ENCODE peak calls at places on chromosomes 13 and 19, in nine cellular contexts. C is AG04450, A is choroid plexus epithelial cell, D is dorsolateral prefrontal cortex, H is tibial artery, M is thoracic aorta, J is cardiac muscle cell, Z is GM23338, U is left ventricle myocardium inferior. X is an unnamed sample.

GRCh38 chr13:44078806-44079378 is 199.2 kb downstream of the LACC1 start:
- DNase-seq in M (no peak), Z (peak), C (no peak), J (no peak), D (no peak), H (no peak), U (no peak), A (no peak), X (no peak)

GRCh38 chr19:41711376-41712261 is 3.2 kb downstream of the CEACAM5 start:
- DNase-seq in J (no peak), U (no peak), D (no peak), H (no peak), M (no peak), A (no peak), C (no peak), Z (no peak), X (no peak)

GRCh38 chr19:49327878-49328544 is 3.0 kb upstream of the SLC6A16 start:
- DNase-seq in C (no peak), J (peak), H (no peak), A (peak), Z (peak), M (no peak), U (no peak), D (no peak), X (peak)

GRCh38 chr13:66962953-66963352 is 267.2 kb downstream of the PCDH9 start:
- DNase-seq in U (no peak), J (no peak), C (no peak), D (no peak), M (no peak), A (no peak), Z (no peak), H (no peak), X (no peak)

GRCh38 chr19:48975947-48976847 is 11.1 kb downstream of the FTL start:
- DNase-seq in U (no peak), M (no peak), C (no peak), D (no peak), J (no peak), Z (peak), H (no peak), A (peak), X (peak)

GRCh38 chr19:9791552-9792181 is 23.1 kb upstream of the ZNF846 start:
- DNase-seq in U (peak), Z (peak), H (peak), C (peak), J (peak), M (peak), A (peak), D (peak), X (peak)

GRCh38 chr13:49214917-49215376 is 5.2 kb upstream of the MLNR start:
- DNase-seq in J (peak), D (no peak), A (peak), M (no peak), H (peak), C (no peak), U (no peak), Z (peak), X (no peak)

GRCh38 chr13:44116562-44117315 is 237.0 kb downstream of the LACC1 start:
- DNase-seq in A (peak), Z (peak), C (no peak), D (no peak), H (no peak), J (peak), U (peak), M (no peak), X (no peak)

GRCh38 chr19:6480843-6481415 is 658 bp downstream of the DENND1C start:
- DNase-seq in D (no peak), H (no peak), Z (no peak), U (no peak), M (no peak), J (no peak), C (no peak), A (no peak), X (no peak)

GRCh38 chr13:31697290-31697689 is 42.0 kb upstream of the RXFP2 start:
- DNase-seq in D (no peak), A (peak), H (no peak), Z (no peak), C (no peak), J (no peak), U (no peak), M (no peak), X (peak)

GRCh38 chr19:44635581-44636438 is 7.9 kb upstream of the PVR start:
- DNase-seq in U (no peak), D (no peak), Z (no peak), J (no peak), H (no peak), A (peak), C (no peak), M (no peak), X (peak)

GRCh38 chr13:28545583-28546333 is 50.8 kb upstream of the FLT1 start:
- DNase-seq in H (no peak), A (no peak), M (no peak), C (no peak), Z (no peak), J (no peak), D (no peak), U (no peak), X (no peak)

GRCh38 chr13:53408847-53409568 is 380.4 kb downstream of the OLFM4 start:
- DNase-seq in M (no peak), Z (no peak), J (no peak), D (no peak), C (no peak), U (no peak), H (no peak), A (no peak), X (no peak)

GRCh38 chr19:3423183-3423829 is 56.9 kb downstream of the NFIC start:
- DNase-seq in A (peak), H (no peak), Z (no peak), D (no peak), U (peak), J (peak), M (no peak), C (no peak), X (peak)

GRCh38 chr13:98481511-98481951 is 95.4 kb downstream of the STK24 start:
- DNase-seq in C (no peak), Z (no peak), H (no peak), U (no peak), J (no peak), M (no peak), D (no peak), A (no peak), X (no peak)

GRCh38 chr19:703329-703650 is 5.4 kb upstream of the PALM start:
- DNase-seq in Z (no peak), C (no peak), D (no peak), A (no peak), U (no peak), J (no peak), H (no peak), M (no peak), X (no peak)

GRCh38 chr19:44356383-44357111 is at the start of gene ZNF112:
- DNase-seq in D (peak), A (peak), U (peak), H (peak), M (peak), J (peak), C (peak), Z (peak), X (peak)

GRCh38 chr19:42461700-42462324 is 19.1 kb upstream of the CXCL17 start:
- DNase-seq in U (no peak), J (no peak), C (no peak), H (no peak), A (no peak), M (no peak), D (peak), Z (no peak), X (no peak)

GRCh38 chr19:46746281-46746965 is at the start of gene STRN4:
- DNase-seq in Z (peak), D (no peak), C (no peak), J (peak), H (no peak), U (peak), A (no peak), M (no peak), X (no peak)

GRCh38 chr19:22595918-22596341 is 38.2 kb upstream of the ZNF492 start:
- DNase-seq in H (peak), A (no peak), C (no peak), D (no peak), Z (no peak), U (peak), M (no peak), J (no peak), X (no peak)

GRCh38 chr13:99446242-99446641 is 55.0 kb upstream of the TM9SF2 start:
- DNase-seq in U (no peak), A (no peak), H (no peak), D (no peak), C (no peak), M (no peak), Z (peak), J (no peak), X (no peak)

GRCh38 chr19:43784251-43784980 is 3.6 kb upstream of the KCNN4 start:
- DNase-seq in D (no peak), Z (no peak), J (peak), C (peak), A (peak), M (no peak), U (no peak), H (no peak), X (peak)

GRCh38 chr13:75636339-75637095 is 387 bp downstream of the LMO7 start:
- DNase-seq in H (no peak), A (peak), Z (peak), J (peak), M (no peak), C (no peak), U (peak), D (no peak), X (no peak)

GRCh38 chr19:34241513-34242337 is 12.6 kb upstream of the GARRE1 start:
- DNase-seq in J (no peak), C (no peak), M (no peak), Z (peak), H (no peak), D (no peak), U (no peak), A (peak), X (no peak)

GRCh38 chr13:114078501-114079451 is 53.6 kb downstream of the RASA3 start:
- DNase-seq in Z (no peak), C (no peak), D (peak), U (peak), H (peak), A (peak), M (no peak), J (peak), X (peak)

GRCh38 chr19:18176367-18177310 is 3.0 kb downstream of the IFI30 start:
- DNase-seq in D (no peak), M (no peak), J (no peak), C (no peak), Z (no peak), A (no peak), H (no peak), U (no peak), X (no peak)

GRCh38 chr13:38777347-38778107 is 90.7 kb downstream of the FREM2 start:
- DNase-seq in H (no peak), C (no peak), J (no peak), M (no peak), U (no peak), A (no peak), D (no peak), Z (no peak), X (no peak)

GRCh38 chr13:112972867-112973576 is 4.0 kb downstream of the MCF2L start:
- DNase-seq in M (no peak), Z (no peak), U (peak), J (no peak), C (no peak), H (no peak), A (no peak), D (no peak), X (no peak)

GRCh38 chr19:48394331-48395169 is 1.1 kb downstream of the GRIN2D start:
- DNase-seq in U (no peak), A (no peak), J (no peak), M (no peak), H (no peak), D (no peak), C (no peak), Z (peak), X (no peak)

GRCh38 chr13:110366733-110367132 is 59.6 kb downstream of the COL4A2 start:
- DNase-seq in M (no peak), Z (no peak), U (no peak), H (no peak), A (no peak), C (no peak), J (no peak), D (no peak), X (no peak)

GRCh38 chr19:47274071-47274890 is at the start of gene INAFM1:
- DNase-seq in C (peak), M (peak), J (peak), A (peak), Z (peak), D (peak), U (peak), H (peak), X (peak)

GRCh38 chr13:113489549-113490495 is 689 bp downstream of the DCUN1D2 start:
- DNase-seq in M (no peak), Z (peak), C (no peak), H (no peak), J (peak), A (peak), U (no peak), D (no peak), X (peak)

GRCh38 chr13:48400820-48401219 is 12.1 kb downstream of the LPAR6 start:
- DNase-seq in D (no peak), Z (no peak), J (peak), C (no peak), U (no peak), A (peak), M (no peak), H (no peak), X (peak)

GRCh38 chr13:19239114-19239860 is 57.7 kb upstream of the TUBA3C start:
- DNase-seq in A (no peak), U (no peak), H (no peak), C (no peak), J (no peak), M (no peak), D (no peak), Z (no peak), X (no peak)

GRCh38 chr19:12792048-12792852 is 964 bp downstream of the JUNB start:
- DNase-seq in H (no peak), C (no peak), A (peak), U (peak), M (no peak), J (peak), Z (peak), D (peak), X (peak)

GRCh38 chr19:48351341-48351752 is 12.4 kb downstream of the TMEM143 start:
- DNase-seq in Z (peak), M (no peak), H (peak), J (peak), D (peak), A (peak), U (peak), C (no peak), X (peak)

GRCh38 chr19:19451429-19452240 is 46.2 kb downstream of the GATAD2A start:
- DNase-seq in H (no peak), A (no peak), J (no peak), C (no peak), Z (no peak), U (no peak), M (no peak), D (no peak), X (peak)

GRCh38 chr19:30421571-30421970 is 49.4 kb downstream of the ZNF536 start:
- DNase-seq in H (no peak), Z (no peak), U (no peak), C (no peak), A (no peak), M (no peak), J (no peak), D (no peak), X (no peak)

GRCh38 chr19:51064534-51065220 is at the start of gene KLK13:
- DNase-seq in U (peak), H (no peak), Z (peak), M (no peak), J (peak), C (no peak), A (no peak), D (no peak), X (peak)
- H3K4me3 ChIP-seq in U (peak), H (no peak), Z (peak), M (no peak), J (peak), C (peak), A (no peak), D (no peak), X (no peak)

GRCh38 chr19:15403151-15403531 is 15.6 kb downstream of the AKAP8L start:
- DNase-seq in J (no peak), A (no peak), D (no peak), M (no peak), Z (no peak), H (no peak), C (no peak), U (no peak), X (no peak)

GRCh38 chr19:15401397-15401710 is 17.4 kb downstream of the AKAP8L start:
- DNase-seq in H (no peak), A (no peak), D (no peak), Z (no peak), J (no peak), U (no peak), C (no peak), M (no peak), X (no peak)

GRCh38 chr19:15404097-15404779 is 14.6 kb downstream of the AKAP8L start:
- DNase-seq in A (no peak), D (no peak), Z (no peak), U (no peak), H (no peak), J (no peak), C (no peak), M (no peak), X (no peak)

GRCh38 chr19:15402411-15403150 is 16.2 kb downstream of the AKAP8L start:
- DNase-seq in Z (no peak), H (no peak), A (no peak), C (no peak), U (peak), J (no peak), M (no peak), D (no peak), X (no peak)

GRCh38 chr19:15404780-15405211 is 14.0 kb downstream of the AKAP8L start:
- DNase-seq in H (no peak), U (no peak), A (no peak), C (no peak), M (no peak), J (no peak), Z (no peak), D (no peak), X (no peak)
- TF ChIP-seq CTCF in H (no peak), U (no peak), A (no peak), C (no peak), M (no peak), J (no peak), Z (no peak), D (no peak), X (no peak)

GRCh38 chr19:2237869-2238153 is 1.2 kb downstream of the SF3A2 start:
- DNase-seq in A (no peak), D (no peak), C (no peak), M (no peak), J (no peak), U (no peak), H (no peak), Z (no peak), X (no peak)
- H3K4me3 ChIP-seq in A (peak), D (peak), C (peak), M (peak), J (peak), U (peak), H (peak), Z (peak), X (peak)

GRCh38 chr13:29924482-29924884 is 74.1 kb upstream of the UBL3 start:
- DNase-seq in J (peak), A (peak), U (no peak), C (no peak), D (no peak), H (no peak), M (no peak), Z (no peak), X (peak)
- TF ChIP-seq CTCF in J (no peak), A (no peak), U (no peak), C (no peak), D (no peak), H (no peak), M (no peak), Z (no peak), X (no peak)

X was measured in fibroblast of mammary gland.